ENCODE peak calls at places on chromosome 11, in nine cellular contexts. One of them, this sample, is unnamed.

GRCh38 chr11:16791494-16791961 is 53.1 kb downstream of the C11orf58 start:
- DNase-seq in mesothelial cell of epicardium: no peak
- DNase-seq in PC-9: peak
- DNase-seq in HFF-Myc: peak
- DNase-seq in breast epithelium: no peak
- DNase-seq in B cell: no peak
- DNase-seq in progenitor cell of endocrine pancreas: no peak
- DNase-seq in tibial artery: peak
- DNase-seq in transverse colon: no peak
- DNase-seq in this sample: no peak

GRCh38 chr11:31118566-31118965 is 251.0 kb downstream of the DCDC1 start:
- DNase-seq in HFF-Myc: no peak
- DNase-seq in breast epithelium: no peak
- DNase-seq in tibial artery: no peak
- DNase-seq in progenitor cell of endocrine pancreas: no peak
- DNase-seq in transverse colon: no peak
- DNase-seq in B cell: no peak
- DNase-seq in mesothelial cell of epicardium: no peak
- DNase-seq in PC-9: no peak
- DNase-seq in this sample: no peak

GRCh38 chr11:80846979-80847378 is 1406.1 kb upstream of the TENM4 start:
- DNase-seq in transverse colon: no peak
- DNase-seq in progenitor cell of endocrine pancreas: no peak
- DNase-seq in PC-9: no peak
- DNase-seq in B cell: no peak
- DNase-seq in tibial artery: no peak
- DNase-seq in mesothelial cell of epicardium: no peak
- DNase-seq in HFF-Myc: no peak
- DNase-seq in breast epithelium: no peak
- DNase-seq in this sample: no peak

GRCh38 chr11:92671081-92671480 is 298.4 kb upstream of the MTNR1B start:
- DNase-seq in transverse colon: no peak
- DNase-seq in mesothelial cell of epicardium: no peak
- DNase-seq in tibial artery: no peak
- DNase-seq in PC-9: no peak
- DNase-seq in HFF-Myc: no peak
- DNase-seq in breast epithelium: no peak
- DNase-seq in progenitor cell of endocrine pancreas: no peak
- DNase-seq in B cell: no peak
- DNase-seq in this sample: no peak

GRCh38 chr11:114175706-114176105 is 116.2 kb downstream of the ZBTB16 start:
- DNase-seq in progenitor cell of endocrine pancreas: no peak
- DNase-seq in tibial artery: peak
- DNase-seq in breast epithelium: no peak
- DNase-seq in HFF-Myc: no peak
- DNase-seq in mesothelial cell of epicardium: no peak
- DNase-seq in transverse colon: no peak
- DNase-seq in PC-9: no peak
- DNase-seq in B cell: no peak
- DNase-seq in this sample: no peak

GRCh38 chr11:123180574-123180973 is 14.5 kb downstream of the CLMP start:
- DNase-seq in progenitor cell of endocrine pancreas: no peak
- DNase-seq in HFF-Myc: no peak
- DNase-seq in B cell: no peak
- DNase-seq in PC-9: no peak
- DNase-seq in tibial artery: no peak
- DNase-seq in breast epithelium: no peak
- DNase-seq in mesothelial cell of epicardium: no peak
- DNase-seq in transverse colon: no peak
- DNase-seq in this sample: no peak

GRCh38 chr11:88383446-88383845 is 45.9 kb upstream of the CTSC start:
- DNase-seq in mesothelial cell of epicardium: no peak
- DNase-seq in B cell: no peak
- DNase-seq in transverse colon: no peak
- DNase-seq in progenitor cell of endocrine pancreas: no peak
- DNase-seq in HFF-Myc: no peak
- DNase-seq in PC-9: no peak
- DNase-seq in breast epithelium: no peak
- DNase-seq in tibial artery: no peak
- DNase-seq in this sample: no peak

GRCh38 chr11:29957406-29957805 is 59.4 kb downstream of the KCNA4 start:
- DNase-seq in transverse colon: no peak
- DNase-seq in PC-9: no peak
- DNase-seq in HFF-Myc: no peak
- DNase-seq in B cell: no peak
- DNase-seq in breast epithelium: no peak
- DNase-seq in progenitor cell of endocrine pancreas: no peak
- DNase-seq in tibial artery: no peak
- DNase-seq in mesothelial cell of epicardium: no peak
- DNase-seq in this sample: no peak

GRCh38 chr11:101436511-101437142 is 147.2 kb downstream of the TRPC6 start:
- DNase-seq in progenitor cell of endocrine pancreas: peak
- DNase-seq in transverse colon: peak
- DNase-seq in HFF-Myc: no peak
- DNase-seq in mesothelial cell of epicardium: no peak
- DNase-seq in breast epithelium: no peak
- DNase-seq in tibial artery: no peak
- DNase-seq in B cell: peak
- DNase-seq in PC-9: peak
- DNase-seq in this sample: peak

GRCh38 chr11:105689636-105690035 is 79.8 kb downstream of the GRIA4 start:
- DNase-seq in PC-9: no peak
- DNase-seq in tibial artery: no peak
- DNase-seq in mesothelial cell of epicardium: no peak
- DNase-seq in progenitor cell of endocrine pancreas: no peak
- DNase-seq in transverse colon: no peak
- DNase-seq in breast epithelium: no peak
- DNase-seq in HFF-Myc: no peak
- DNase-seq in B cell: no peak
- DNase-seq in this sample: no peak

GRCh38 chr11:64848214-64848778 is 3.8 kb upstream of the CDC42BPG start:
- DNase-seq in PC-9: no peak
- DNase-seq in HFF-Myc: no peak
- DNase-seq in B cell: no peak
- DNase-seq in breast epithelium: no peak
- DNase-seq in transverse colon: no peak
- DNase-seq in mesothelial cell of epicardium: no peak
- DNase-seq in progenitor cell of endocrine pancreas: no peak
- DNase-seq in tibial artery: no peak
- DNase-seq in this sample: no peak

GRCh38 chr11:64846998-64847666 is 2.7 kb upstream of the CDC42BPG start:
- DNase-seq in PC-9: peak
- DNase-seq in mesothelial cell of epicardium: peak
- DNase-seq in HFF-Myc: peak
- DNase-seq in transverse colon: peak
- DNase-seq in progenitor cell of endocrine pancreas: peak
- DNase-seq in breast epithelium: peak
- DNase-seq in tibial artery: peak
- DNase-seq in B cell: peak
- DNase-seq in this sample: peak

GRCh38 chr11:64850979-64851567 is 6.6 kb upstream of the CDC42BPG start:
- DNase-seq in transverse colon: peak
- DNase-seq in PC-9: peak
- DNase-seq in mesothelial cell of epicardium: no peak
- DNase-seq in B cell: peak
- DNase-seq in progenitor cell of endocrine pancreas: no peak
- DNase-seq in tibial artery: no peak
- DNase-seq in HFF-Myc: no peak
- DNase-seq in breast epithelium: no peak
- DNase-seq in this sample: no peak

GRCh38 chr11:64849600-64850356 is 5.3 kb upstream of the CDC42BPG start:
- DNase-seq in HFF-Myc: no peak
- DNase-seq in breast epithelium: no peak
- DNase-seq in B cell: no peak
- DNase-seq in tibial artery: no peak
- DNase-seq in mesothelial cell of epicardium: no peak
- DNase-seq in transverse colon: no peak
- DNase-seq in progenitor cell of endocrine pancreas: no peak
- DNase-seq in PC-9: no peak
- DNase-seq in this sample: no peak

GRCh38 chr11:64848779-64849599 is 4.5 kb upstream of the CDC42BPG start:
- DNase-seq in mesothelial cell of epicardium: no peak
- DNase-seq in HFF-Myc: no peak
- DNase-seq in B cell: peak
- DNase-seq in breast epithelium: peak
- DNase-seq in transverse colon: peak
- DNase-seq in progenitor cell of endocrine pancreas: no peak
- DNase-seq in tibial artery: no peak
- DNase-seq in PC-9: peak
- DNase-seq in this sample: no peak
- TF ChIP-seq CTCF in mesothelial cell of epicardium: no peak
- TF ChIP-seq CTCF in HFF-Myc: no peak
- TF ChIP-seq CTCF in B cell: peak
- TF ChIP-seq CTCF in breast epithelium: peak
- TF ChIP-seq CTCF in transverse colon: peak
- TF ChIP-seq CTCF in progenitor cell of endocrine pancreas: no peak
- TF ChIP-seq CTCF in tibial artery: no peak
- TF ChIP-seq CTCF in PC-9: no peak
- TF ChIP-seq CTCF in this sample: no peak

GRCh38 chr11:21811572-21811971 is 381.3 kb upstream of the ANO5 start:
- DNase-seq in PC-9: no peak
- DNase-seq in breast epithelium: no peak
- DNase-seq in HFF-Myc: no peak
- DNase-seq in tibial artery: no peak
- DNase-seq in progenitor cell of endocrine pancreas: no peak
- DNase-seq in mesothelial cell of epicardium: no peak
- DNase-seq in B cell: no peak
- DNase-seq in transverse colon: no peak
- DNase-seq in this sample: no peak
- TF ChIP-seq CTCF in PC-9: no peak
- TF ChIP-seq CTCF in breast epithelium: no peak
- TF ChIP-seq CTCF in HFF-Myc: no peak
- TF ChIP-seq CTCF in tibial artery: no peak
- TF ChIP-seq CTCF in progenitor cell of endocrine pancreas: peak
- TF ChIP-seq CTCF in mesothelial cell of epicardium: no peak
- TF ChIP-seq CTCF in B cell: no peak
- TF ChIP-seq CTCF in transverse colon: no peak
- TF ChIP-seq CTCF in this sample: no peak

GRCh38 chr11:69209038-69209350 is 53.3 kb downstream of the SMIM38 start:
- DNase-seq in breast epithelium: no peak
- DNase-seq in HFF-Myc: no peak
- DNase-seq in transverse colon: no peak
- DNase-seq in tibial artery: peak
- DNase-seq in progenitor cell of endocrine pancreas: no peak
- DNase-seq in PC-9: no peak
- DNase-seq in B cell: no peak
- DNase-seq in mesothelial cell of epicardium: no peak
- DNase-seq in this sample: no peak
- TF ChIP-seq CTCF in breast epithelium: no peak
- TF ChIP-seq CTCF in HFF-Myc: no peak
- TF ChIP-seq CTCF in transverse colon: no peak
- TF ChIP-seq CTCF in tibial artery: no peak
- TF ChIP-seq CTCF in progenitor cell of endocrine pancreas: no peak
- TF ChIP-seq CTCF in PC-9: no peak
- TF ChIP-seq CTCF in B cell: no peak
- TF ChIP-seq CTCF in mesothelial cell of epicardium: peak
- TF ChIP-seq CTCF in this sample: no peak

DNA sequence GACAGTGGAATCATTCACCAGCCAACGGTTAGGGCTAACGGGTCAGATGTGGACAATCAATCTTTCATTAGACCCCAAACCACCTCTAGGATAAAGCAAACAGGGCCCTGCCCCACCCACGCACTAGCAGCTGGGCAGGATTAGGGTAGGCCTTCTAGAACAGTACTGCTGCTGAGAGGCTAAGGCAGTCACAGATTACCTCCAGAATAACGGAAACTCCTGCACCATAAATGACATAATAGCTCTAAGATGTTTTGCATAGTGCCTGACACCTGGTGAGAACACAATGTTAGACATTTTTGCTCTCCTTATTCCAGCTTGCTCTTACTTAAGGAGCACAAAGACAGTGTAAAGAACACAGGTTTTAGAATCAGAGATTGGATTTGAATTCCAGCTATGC is 1.8 kb downstream of the SYTL2 start:
- DNase-seq in B cell: peak
- DNase-seq in transverse colon: no peak
- DNase-seq in progenitor cell of endocrine pancreas: no peak
- DNase-seq in HFF-Myc: no peak
- DNase-seq in breast epithelium: no peak
- DNase-seq in mesothelial cell of epicardium: no peak
- DNase-seq in tibial artery: no peak
- DNase-seq in PC-9: no peak
- DNase-seq in this sample: no peak
- TF ChIP-seq CTCF in B cell: no peak
- TF ChIP-seq CTCF in transverse colon: no peak
- TF ChIP-seq CTCF in progenitor cell of endocrine pancreas: no peak
- TF ChIP-seq CTCF in HFF-Myc: no peak
- TF ChIP-seq CTCF in breast epithelium: no peak
- TF ChIP-seq CTCF in mesothelial cell of epicardium: no peak
- TF ChIP-seq CTCF in tibial artery: no peak
- TF ChIP-seq CTCF in PC-9: no peak
- TF ChIP-seq CTCF in this sample: no peak

GRCh38 chr11:124920870-124921609 is 2.0 kb downstream of the HEPN1 start:
- DNase-seq in mesothelial cell of epicardium: peak
- DNase-seq in progenitor cell of endocrine pancreas: peak
- DNase-seq in breast epithelium: no peak
- DNase-seq in PC-9: no peak
- DNase-seq in B cell: peak
- DNase-seq in transverse colon: peak
- DNase-seq in tibial artery: peak
- DNase-seq in HFF-Myc: no peak
- DNase-seq in this sample: peak
- TF ChIP-seq CTCF in mesothelial cell of epicardium: no peak
- TF ChIP-seq CTCF in progenitor cell of endocrine pancreas: peak
- TF ChIP-seq CTCF in breast epithelium: no peak
- TF ChIP-seq CTCF in PC-9: no peak
- TF ChIP-seq CTCF in B cell: no peak
- TF ChIP-seq CTCF in transverse colon: no peak
- TF ChIP-seq CTCF in tibial artery: no peak
- TF ChIP-seq CTCF in HFF-Myc: no peak
- TF ChIP-seq CTCF in this sample: no peak

GRCh38 chr11:68341557-68342458 is 29.4 kb downstream of the LRP5 start:
- DNase-seq in mesothelial cell of epicardium: no peak
- DNase-seq in B cell: no peak
- DNase-seq in progenitor cell of endocrine pancreas: no peak
- DNase-seq in PC-9: no peak
- DNase-seq in tibial artery: no peak
- DNase-seq in HFF-Myc: no peak
- DNase-seq in breast epithelium: no peak
- DNase-seq in transverse colon: no peak
- DNase-seq in this sample: no peak
- TF ChIP-seq CTCF in mesothelial cell of epicardium: no peak
- TF ChIP-seq CTCF in B cell: no peak
- TF ChIP-seq CTCF in progenitor cell of endocrine pancreas: no peak
- TF ChIP-seq CTCF in PC-9: no peak
- TF ChIP-seq CTCF in tibial artery: no peak
- TF ChIP-seq CTCF in HFF-Myc: no peak
- TF ChIP-seq CTCF in breast epithelium: no peak
- TF ChIP-seq CTCF in transverse colon: no peak
- TF ChIP-seq CTCF in this sample: peak

This sample was measured in neural crest cell.